ENCODE peak calls at places on chromosomes 16 and 17, in eight cellular contexts. One of them, this sample, is unnamed.

GRCh38 chr17:82384051-82384729 is 12.6 kb downstream of the UTS2R start:
- DNase-seq in body of pancreas: no peak
- DNase-seq in A549: no peak
- DNase-seq in pulmonary artery endothelial cell: no peak
- DNase-seq in stimulated activated CD8-positive, alpha-beta memory T cell treated with anti-CD3 and anti-CD28 coated beads, Interleukin-15, amount 100 ng/mL, for 24 hours: no peak
- DNase-seq in Right ventricle myocardium superior: peak
- DNase-seq in T-helper 9 cell: no peak
- DNase-seq in T-helper 1 cell: no peak
- DNase-seq in this sample: no peak

GRCh38 chr16:85037050-85037410 is 9.4 kb downstream of the KIAA0513 start:
- DNase-seq in T-helper 9 cell: no peak
- DNase-seq in pulmonary artery endothelial cell: no peak
- DNase-seq in body of pancreas: no peak
- DNase-seq in T-helper 1 cell: no peak
- DNase-seq in stimulated activated CD8-positive, alpha-beta memory T cell treated with anti-CD3 and anti-CD28 coated beads, Interleukin-15, amount 100 ng/mL, for 24 hours: no peak
- DNase-seq in Right ventricle myocardium superior: no peak
- DNase-seq in A549: peak
- DNase-seq in this sample: no peak

GRCh38 chr17:39152134-39152884 is 872 bp upstream of the PLXDC1 start:
- DNase-seq in A549: no peak
- DNase-seq in pulmonary artery endothelial cell: no peak
- DNase-seq in T-helper 9 cell: no peak
- DNase-seq in Right ventricle myocardium superior: peak
- DNase-seq in stimulated activated CD8-positive, alpha-beta memory T cell treated with anti-CD3 and anti-CD28 coated beads, Interleukin-15, amount 100 ng/mL, for 24 hours: no peak
- DNase-seq in body of pancreas: no peak
- DNase-seq in T-helper 1 cell: no peak
- DNase-seq in this sample: no peak

GRCh38 chr16:3266873-3267537 is 10.6 kb upstream of the MEFV start:
- DNase-seq in Right ventricle myocardium superior: no peak
- DNase-seq in body of pancreas: no peak
- DNase-seq in T-helper 1 cell: no peak
- DNase-seq in A549: peak
- DNase-seq in pulmonary artery endothelial cell: peak
- DNase-seq in stimulated activated CD8-positive, alpha-beta memory T cell treated with anti-CD3 and anti-CD28 coated beads, Interleukin-15, amount 100 ng/mL, for 24 hours: no peak
- DNase-seq in T-helper 9 cell: no peak
- DNase-seq in this sample: no peak

GRCh38 chr17:31371511-31372097 is 19.9 kb upstream of the RAB11FIP4 start:
- DNase-seq in A549: no peak
- DNase-seq in stimulated activated CD8-positive, alpha-beta memory T cell treated with anti-CD3 and anti-CD28 coated beads, Interleukin-15, amount 100 ng/mL, for 24 hours: no peak
- DNase-seq in T-helper 9 cell: no peak
- DNase-seq in pulmonary artery endothelial cell: no peak
- DNase-seq in T-helper 1 cell: no peak
- DNase-seq in Right ventricle myocardium superior: no peak
- DNase-seq in body of pancreas: no peak
- DNase-seq in this sample: peak

GRCh38 chr17:35878361-35878760 is 1.8 kb downstream of the CCL5 start:
- DNase-seq in pulmonary artery endothelial cell: no peak
- DNase-seq in T-helper 1 cell: no peak
- DNase-seq in A549: no peak
- DNase-seq in Right ventricle myocardium superior: no peak
- DNase-seq in stimulated activated CD8-positive, alpha-beta memory T cell treated with anti-CD3 and anti-CD28 coated beads, Interleukin-15, amount 100 ng/mL, for 24 hours: no peak
- DNase-seq in body of pancreas: no peak
- DNase-seq in T-helper 9 cell: no peak
- DNase-seq in this sample: no peak

GRCh38 chr16:89697616-89698331 is 3.7 kb downstream of the SPATA2L start:
- DNase-seq in body of pancreas: no peak
- DNase-seq in stimulated activated CD8-positive, alpha-beta memory T cell treated with anti-CD3 and anti-CD28 coated beads, Interleukin-15, amount 100 ng/mL, for 24 hours: no peak
- DNase-seq in T-helper 1 cell: no peak
- DNase-seq in T-helper 9 cell: no peak
- DNase-seq in Right ventricle myocardium superior: peak
- DNase-seq in pulmonary artery endothelial cell: no peak
- DNase-seq in A549: no peak
- DNase-seq in this sample: no peak

GRCh38 chr16:11233727-11234376 is 22.2 kb downstream of the SOCS1 start:
- DNase-seq in body of pancreas: no peak
- DNase-seq in stimulated activated CD8-positive, alpha-beta memory T cell treated with anti-CD3 and anti-CD28 coated beads, Interleukin-15, amount 100 ng/mL, for 24 hours: peak
- DNase-seq in T-helper 1 cell: no peak
- DNase-seq in Right ventricle myocardium superior: no peak
- DNase-seq in A549: no peak
- DNase-seq in pulmonary artery endothelial cell: no peak
- DNase-seq in T-helper 9 cell: peak
- DNase-seq in this sample: no peak

GRCh38 chr17:3865166-3865565 is 19.1 kb upstream of the NCBP3 start:
- DNase-seq in body of pancreas: no peak
- DNase-seq in A549: no peak
- DNase-seq in Right ventricle myocardium superior: no peak
- DNase-seq in T-helper 1 cell: no peak
- DNase-seq in pulmonary artery endothelial cell: no peak
- DNase-seq in stimulated activated CD8-positive, alpha-beta memory T cell treated with anti-CD3 and anti-CD28 coated beads, Interleukin-15, amount 100 ng/mL, for 24 hours: no peak
- DNase-seq in T-helper 9 cell: no peak
- DNase-seq in this sample: no peak

This sample was measured in brain pericyte.